ENCODE peak calls at places on chromosomes 6 and 20, in ten cellular contexts. V is stomach, C is HCT116, B is transverse colon, N is H1, Q is endothelial cell of umbilical vein, D is upper lobe of left lung, Z is GM23338, W is spleen, T is GM12878. E is an unnamed sample. For H3K4me1, the result is how much of the 10 kb centered on the place peaks cover.

GRCh38 chr20:45012682-45013302 is 46.5 kb downstream of the STK4 start:
- DNase-seq in V (no peak), C (no peak), B (no peak), N (no peak), Q (no peak), D (no peak), Z (peak), W (no peak), T (no peak), E (no peak)

GRCh38 chr6:125477141-125477540 is 175.4 kb upstream of the HDDC2 start:
- DNase-seq in V (no peak), C (no peak), B (no peak), N (no peak), Q (no peak), D (no peak), Z (no peak), W (no peak), T (no peak), E (no peak)

GRCh38 chr6:47009583-47009982 is 32.5 kb downstream of the ADGRF1 start:
- DNase-seq in V (no peak), C (no peak), B (no peak), N (no peak), Q (no peak), D (no peak), Z (peak), W (no peak), T (no peak), E (no peak)

GRCh38 chr6:54909184-54909583 is 62.6 kb downstream of the FAM83B start:
- DNase-seq in V (no peak), C (no peak), B (no peak), N (no peak), Q (no peak), D (no peak), Z (no peak), W (no peak), T (no peak), E (no peak)

GRCh38 chr6:12324741-12325140 is 34.6 kb downstream of the EDN1 start:
- DNase-seq in V (no peak), C (peak), B (no peak), N (peak), Q (no peak), D (no peak), Z (peak), W (no peak), T (no peak), E (no peak)

GRCh38 chr6:80287607-80288006 is 181.1 kb downstream of the BCKDHB start:
- DNase-seq in V (no peak), C (no peak), B (no peak), N (no peak), Q (no peak), D (no peak), Z (no peak), W (peak), T (no peak), E (no peak)

GRCh38 chr6:39980839-39981580 is 46.7 kb upstream of the MOCS1 start:
- DNase-seq in V (no peak), C (peak), B (peak), N (peak), Q (peak), D (no peak), Z (peak), W (no peak), T (no peak), E (no peak)

GRCh38 chr6:168735268-168735949 is 294.4 kb downstream of the SMOC2 start:
- DNase-seq in V (no peak), C (no peak), B (no peak), N (no peak), Q (no peak), D (peak), Z (no peak), W (no peak), T (no peak), E (peak)

GRCh38 chr6:149754573-149754972 is 5.0 kb downstream of the PCMT1 start:
- DNase-seq in V (no peak), C (no peak), B (no peak), N (peak), Q (no peak), D (no peak), Z (no peak), W (no peak), T (no peak), E (no peak)

GRCh38 chr6:118895241-118895561 is 1.2 kb downstream of the ASF1A start:
- DNase-seq in V (no peak), C (no peak), B (no peak), N (no peak), Q (no peak), D (no peak), Z (no peak), W (no peak), T (no peak), E (no peak)

GRCh38 chr20:22383156-22383555 is 201.2 kb downstream of the FOXA2 start:
- DNase-seq in V (no peak), C (no peak), B (no peak), N (no peak), Q (no peak), D (no peak), Z (no peak), W (no peak), T (no peak), E (no peak)

GRCh38 chr20:43862438-43862837 is 52.2 kb upstream of the TOX2 start:
- DNase-seq in V (no peak), C (no peak), B (no peak), N (no peak), Q (no peak), D (no peak), Z (no peak), W (no peak), T (no peak), E (no peak)

GRCh38 chr6:53795702-53796450 is 1.1 kb downstream of the LRRC1 start:
- DNase-seq in V (peak), C (no peak), B (peak), N (peak), Q (peak), D (peak), Z (peak), W (peak), T (no peak), E (no peak)

GRCh38 chr6:99178168-99178567 is 171.3 kb downstream of the FAXC start:
- DNase-seq in V (no peak), C (peak), B (no peak), N (no peak), Q (no peak), D (peak), Z (no peak), W (no peak), T (no peak), E (no peak)

DNA sequence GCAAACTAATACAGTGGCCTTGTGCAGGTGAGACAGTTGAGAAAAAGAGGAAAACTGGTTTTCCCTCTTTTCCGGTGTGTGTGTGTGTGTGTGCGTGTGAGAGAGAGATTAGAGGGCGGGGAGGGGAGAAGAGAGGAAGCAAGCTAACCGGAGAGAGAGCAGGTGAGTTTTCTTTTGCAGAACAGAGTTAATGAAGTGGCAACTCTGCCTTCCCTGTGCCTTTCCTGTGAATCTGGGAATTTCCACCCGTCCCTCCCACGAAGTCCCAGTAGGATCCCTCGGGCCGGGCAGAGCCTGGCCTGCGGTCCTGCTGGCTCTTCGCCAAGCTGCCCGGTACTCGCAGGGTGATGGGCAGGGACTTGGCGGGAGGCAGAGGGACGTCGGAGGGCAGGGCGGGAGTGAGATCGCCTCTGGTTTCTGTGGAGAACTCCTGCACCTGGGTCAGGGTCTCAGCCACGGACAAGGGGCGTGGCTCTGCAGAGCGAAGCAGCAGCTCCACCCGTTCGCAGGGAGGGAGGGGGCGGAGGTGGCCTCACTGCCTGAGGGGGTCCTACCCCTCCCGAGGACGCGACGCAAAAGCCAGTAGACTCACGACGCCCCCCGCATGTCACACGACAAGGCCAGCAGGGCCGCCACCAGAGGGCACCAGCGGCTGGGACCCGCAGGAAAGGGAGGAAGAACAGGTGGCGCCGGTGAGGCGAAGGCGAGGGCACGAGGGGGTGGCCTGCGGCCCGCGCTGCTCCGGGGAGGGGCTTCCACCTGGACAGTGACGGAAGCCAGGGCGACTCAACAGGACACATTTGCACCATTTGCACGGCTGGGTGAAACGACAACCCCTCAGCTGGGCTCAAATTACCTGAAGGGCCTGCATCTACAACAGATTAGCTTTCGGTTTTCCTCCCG is 51.2 kb upstream of the RNF182 start:
- DNase-seq in V (peak), C (peak), B (peak), N (peak), Q (peak), D (peak), Z (peak), W (peak), T (peak), E (no peak)
- TF ChIP-seq POLR2AphosphoS5 in V (no peak), C (no peak), B (no peak), N (no peak), Q (no peak), D (no peak), Z (peak), W (peak), T (no peak), E (peak)

GRCh38 chr6:143698759-143699750 is 21.3 kb downstream of the PHACTR2 start:
- DNase-seq in V (no peak), C (no peak), B (no peak), N (peak), Q (no peak), D (no peak), Z (peak), W (no peak), T (no peak), E (no peak)
- H3K4me1 ChIP-seq in V (half or more), C (under half), B (under half), N (under half), Q (half or more), D (under half), Z (half or more), W (under half), T (under half), E (half or more)

GRCh38 chr6:140046030-140046632 is 671.7 kb upstream of the CITED2 start:
- DNase-seq in V (no peak), C (no peak), B (no peak), N (no peak), Q (no peak), D (no peak), Z (no peak), W (no peak), T (no peak), E (no peak)
- TF ChIP-seq POLR2AphosphoS5 in V (no peak), C (no peak), B (no peak), N (no peak), Q (no peak), D (no peak), Z (no peak), W (no peak), T (no peak), E (no peak)

GRCh38 chr20:47330933-47331708 is 25.4 kb downstream of the ZMYND8 start:
- DNase-seq in V (no peak), C (peak), B (peak), N (no peak), Q (peak), D (no peak), Z (no peak), W (no peak), T (no peak), E (no peak)

GRCh38 chr20:47326718-47327137 is 29.8 kb downstream of the ZMYND8 start:
- DNase-seq in V (no peak), C (no peak), B (no peak), N (no peak), Q (peak), D (no peak), Z (no peak), W (no peak), T (no peak), E (no peak)

GRCh38 chr20:47330071-47330470 is 26.4 kb downstream of the ZMYND8 start:
- DNase-seq in V (no peak), C (no peak), B (no peak), N (no peak), Q (no peak), D (no peak), Z (no peak), W (no peak), T (no peak), E (no peak)

GRCh38 chr20:47327711-47328110 is 28.8 kb downstream of the ZMYND8 start:
- DNase-seq in V (no peak), C (no peak), B (no peak), N (no peak), Q (no peak), D (no peak), Z (no peak), W (peak), T (no peak), E (no peak)

GRCh38 chr20:47328841-47329448 is 27.6 kb downstream of the ZMYND8 start:
- DNase-seq in V (peak), C (no peak), B (peak), N (no peak), Q (no peak), D (no peak), Z (no peak), W (no peak), T (no peak), E (no peak)
- H3K4me1 ChIP-seq in V (half or more), C (half or more), B (under half), N (under half), Q (half or more), D (under half), Z (half or more), W (under half), T (under half), E (half or more)